ENCODE peak calls at places on chromosomes 4 and X, in eight cellular contexts. K is omental fat pad, C is left lung, G is T47D, N is activated gamma-delta T cell treated with Interleukin-2 at 50 U/mL for 16 hours, R is cardiac fibroblast, A is endothelial cell, X is HS-27A. S is an unnamed sample.
A peak's percentile ranks its signal among the peaks of the same experiment; 100 is the strongest.

GRCh38 chr4:113419631-113420030 is 341.9 kb downstream of the CAMK2D start:
- DNase-seq in K (no peak), C (no peak), G (no peak), N (no peak), R (no peak), A (no peak), X (no peak), S (no peak)

GRCh38 chr4:18202510-18202909 is 181.0 kb upstream of the LCORL start:
- DNase-seq in K (no peak), C (no peak), G (no peak), N (no peak), R (no peak), A (no peak), X (no peak), S (no peak)

GRCh38 chrX:40094900-40095587 is 2.7 kb downstream of the BCOR start:
- DNase-seq in K (no peak), C (no peak), G (no peak), N (no peak), R (peak; percentile 22), A (no peak), X (no peak), S (no peak)

GRCh38 chrX:111854778-111855490 is 21.0 kb upstream of the TRPC5OS start:
- DNase-seq in K (no peak), C (no peak), G (no peak), N (no peak), R (no peak), A (no peak), X (no peak), S (no peak)

GRCh38 chrX:10177620-10178019 is 20.8 kb downstream of the CLCN4 start:
- DNase-seq in K (no peak), C (no peak), G (no peak), N (no peak), R (no peak), A (no peak), X (no peak), S (no peak)

GRCh38 chr4:59122626-59123025 is 2012.4 kb upstream of the IGFBP7 start:
- DNase-seq in K (no peak), C (no peak), G (no peak), N (no peak), R (no peak), A (no peak), X (no peak), S (no peak)

GRCh38 chrX:71283409-71284143 is at the start of gene NONO:
- DNase-seq in K (peak; percentile 34), C (peak; percentile 88), G (peak; percentile 26), N (peak; percentile 81), R (peak; percentile 99), A (peak; percentile 79), X (peak; percentile 95), S (peak; percentile 95)

GRCh38 chr4:102037566-102037965 is 247.0 kb downstream of the BANK1 start:
- DNase-seq in K (no peak), C (no peak), G (no peak), N (no peak), R (peak; percentile 3), A (no peak), X (no peak), S (no peak)

GRCh38 chr4:35963383-35963782 is 280.9 kb downstream of the ARAP2 start:
- DNase-seq in K (no peak), C (no peak), G (no peak), N (no peak), R (no peak), A (no peak), X (no peak), S (no peak)